ENCODE peak calls at places on chromosomes 2 and 18, in six cellular contexts. H is Calu3, Y is heart left ventricle, D is HL-60, A is astrocyte of the spinal cord, X is AG09319. C is an unnamed sample.

GRCh38 chr2:177636672-177637071 is 244.1 kb downstream of the AGPS start:
- DNase-seq in A (no peak), H (no peak), Y (no peak), D (no peak), X (no peak), C (no peak)

GRCh38 chr2:162063899-162064298 is 10.1 kb downstream of the DPP4 start:
- DNase-seq in A (no peak), H (no peak), D (no peak), Y (no peak), X (no peak), C (no peak)

GRCh38 chr2:43169987-43170732 is 56.2 kb downstream of the ZFP36L2 start:
- DNase-seq in D (no peak), X (no peak), A (no peak), H (peak; percentile 73), Y (no peak), C (peak; percentile 65)

GRCh38 chr2:180156651-180157050 is 149.6 kb upstream of the CWC22 start:
- DNase-seq in A (no peak), Y (no peak), D (no peak), X (no peak), H (no peak), C (no peak)

GRCh38 chr18:74230922-74231714 is 60.6 kb downstream of the CYB5A start:
- DNase-seq in Y (no peak), X (no peak), H (peak; percentile 41), A (no peak), D (no peak), C (peak; percentile 68)

GRCh38 chr2:182866095-182866460 is 359 bp downstream of the FRZB start:
- DNase-seq in Y (peak; percentile 34), H (no peak), X (no peak), D (no peak), A (peak; percentile 17), C (no peak)

GRCh38 chr2:41869542-41870256 is 178.1 kb upstream of the PKDCC start:
- DNase-seq in X (peak; percentile 27), H (peak; percentile 82), D (no peak), A (peak; percentile 66), Y (peak; percentile 71), C (peak; percentile 66)

GRCh38 chr18:70384181-70384790 is 95.4 kb downstream of the SOCS6 start:
- DNase-seq in D (no peak), A (peak; percentile 32), H (peak; percentile 86), Y (no peak), X (peak; percentile 19), C (peak; percentile 90)

GRCh38 chr18:58208207-58208944 is 164.3 kb downstream of the NEDD4L start:
- DNase-seq in Y (no peak), X (no peak), D (no peak), H (no peak), A (no peak), C (no peak)

GRCh38 chr18:48574667-48575300 is 36.0 kb downstream of the CTIF start:
- DNase-seq in A (no peak), D (no peak), H (no peak), X (no peak), Y (no peak), C (no peak)

GRCh38 chr2:180663016-180663471 is 317.4 kb upstream of the UBE2E3 start:
- DNase-seq in H (no peak), X (peak; percentile 27), D (no peak), A (peak; percentile 15), Y (no peak), C (no peak)

GRCh38 chr2:205570641-205571040 is 111.7 kb upstream of the NRP2 start:
- DNase-seq in X (no peak), D (no peak), H (no peak), Y (no peak), A (no peak), C (no peak)

GRCh38 chr2:179936654-179937053 is 70.4 kb downstream of the CWC22 start:
- DNase-seq in Y (no peak), D (peak; percentile 28), X (no peak), H (peak; percentile 76), A (no peak), C (peak; percentile 62)

GRCh38 chr2:240856151-240856980 is 12.3 kb upstream of the AGXT start:
- DNase-seq in X (no peak), H (peak; percentile 66), A (no peak), Y (no peak), D (no peak), C (no peak)

GRCh38 chr2:240858321-240858720 is 10.3 kb upstream of the AGXT start:
- DNase-seq in A (no peak), X (no peak), H (no peak), Y (no peak), D (no peak), C (no peak)

GRCh38 chr2:240855670-240856069 is 13.0 kb upstream of the AGXT start:
- DNase-seq in H (no peak), X (no peak), D (no peak), Y (no peak), A (no peak), C (no peak)

GRCh38 chr2:240858871-240859270 is 9.8 kb upstream of the AGXT start:
- DNase-seq in Y (no peak), H (no peak), X (no peak), A (no peak), D (no peak), C (no peak)

DNA sequence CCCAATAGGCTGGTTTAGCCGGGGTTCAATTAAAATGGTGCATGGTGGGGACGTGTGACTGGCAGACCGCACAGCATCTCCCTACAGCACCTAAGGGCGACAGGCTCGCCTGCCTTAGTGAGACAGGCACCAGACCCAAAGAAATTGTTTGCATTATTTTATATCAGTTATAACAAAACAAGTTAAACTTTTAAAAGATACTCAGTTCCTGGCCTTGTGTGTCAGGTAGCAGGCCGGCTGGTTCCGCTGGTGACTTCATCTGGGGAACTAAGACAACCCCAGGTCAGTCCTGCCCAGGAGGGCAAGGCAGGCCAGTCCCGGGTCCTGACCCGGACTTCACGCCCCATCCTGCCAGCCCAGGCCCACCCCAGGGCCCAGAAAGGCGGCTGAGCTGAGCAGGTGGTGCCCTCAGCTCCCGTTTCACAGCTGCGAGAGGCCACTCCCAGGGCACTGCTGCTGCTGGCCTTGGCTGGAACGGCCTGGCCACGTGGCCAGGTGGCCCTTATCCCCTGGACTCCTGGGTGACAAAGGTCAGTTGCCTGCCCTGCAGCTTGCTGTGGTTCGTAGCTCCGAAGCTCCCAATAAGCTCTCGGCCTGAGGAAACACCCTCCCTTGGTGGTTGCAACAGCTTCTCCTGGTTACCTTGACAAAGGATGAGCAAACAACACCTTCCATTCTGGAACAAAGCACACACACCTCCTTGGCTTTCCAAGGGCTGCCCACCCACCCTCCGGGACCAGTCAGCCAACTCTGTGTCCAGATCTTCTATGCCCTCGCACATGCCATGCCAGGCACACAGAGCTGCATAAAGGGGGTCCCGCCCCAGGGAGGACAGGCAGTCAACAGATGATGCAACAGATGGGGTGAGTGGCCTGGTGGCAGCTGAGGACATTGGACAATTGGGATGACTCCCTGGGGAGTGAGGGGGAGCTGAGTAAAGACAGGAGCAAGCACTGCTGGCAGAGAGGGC is 11.3 kb upstream of the AGXT start:
- DNase-seq in X (no peak), D (no peak), H (no peak), A (no peak), Y (no peak), C (no peak)
- TF ChIP-seq CTCF in X (no peak), D (no peak), H (no peak), A (no peak), Y (no peak), C (no peak)

GRCh38 chr2:131036269-131036668 is 57.0 kb downstream of the FAM168B start:
- DNase-seq in X (no peak), A (no peak), D (no peak), H (no peak), Y (peak; percentile 14), C (no peak)

GRCh38 chr2:131035826-131036231 is 57.4 kb downstream of the FAM168B start:
- DNase-seq in Y (peak; percentile 12), X (no peak), A (no peak), H (no peak), D (no peak), C (no peak)

GRCh38 chr2:131035112-131035825 is 58.0 kb downstream of the FAM168B start:
- DNase-seq in A (no peak), X (no peak), D (no peak), Y (peak; percentile 18), H (no peak), C (no peak)

GRCh38 chr2:131033786-131034121 is 59.5 kb downstream of the FAM168B start:
- DNase-seq in A (no peak), D (no peak), H (no peak), X (no peak), Y (no peak), C (no peak)

GRCh38 chr2:131034122-131035051 is 58.9 kb downstream of the FAM168B start:
- DNase-seq in X (no peak), A (no peak), D (no peak), Y (peak; percentile 33), H (no peak), C (no peak)
- TF ChIP-seq CTCF in X (no peak), A (no peak), D (no peak), Y (no peak), H (no peak), C (no peak)

DNA sequence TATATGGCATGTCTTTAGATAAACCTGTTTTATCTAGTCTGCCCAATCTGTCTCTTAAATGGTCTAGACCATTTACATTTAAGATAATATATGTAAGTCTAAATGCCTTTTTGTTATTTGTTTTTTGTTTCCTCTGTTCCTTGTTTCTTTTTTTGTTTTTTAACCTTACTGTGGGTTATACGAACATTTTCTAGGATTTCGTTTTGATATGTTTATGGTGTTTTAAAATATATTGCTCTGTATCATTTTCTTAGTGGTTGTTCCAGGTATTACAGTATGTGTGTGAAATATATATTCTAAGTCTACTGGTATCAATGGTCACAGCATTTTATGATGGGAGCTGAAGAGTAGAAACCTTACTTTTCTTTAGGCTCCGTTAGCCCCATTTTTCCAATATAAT is 13.4 kb downstream of the BCL2L11 start:
- DNase-seq in X (no peak), D (no peak), H (no peak), Y (no peak), A (no peak), C (no peak)
- TF ChIP-seq CTCF in X (no peak), D (no peak), H (no peak), Y (no peak), A (no peak), C (no peak)

GRCh38 chr18:50356036-50356945 is 18.6 kb upstream of the SKA1 start:
- DNase-seq in H (peak; percentile 23), X (no peak), D (peak; percentile 89), A (no peak), Y (no peak), C (peak; percentile 71)
- TF ChIP-seq CTCF in H (no peak), X (no peak), D (peak; percentile 69), A (no peak), Y (no peak), C (no peak)

DNA sequence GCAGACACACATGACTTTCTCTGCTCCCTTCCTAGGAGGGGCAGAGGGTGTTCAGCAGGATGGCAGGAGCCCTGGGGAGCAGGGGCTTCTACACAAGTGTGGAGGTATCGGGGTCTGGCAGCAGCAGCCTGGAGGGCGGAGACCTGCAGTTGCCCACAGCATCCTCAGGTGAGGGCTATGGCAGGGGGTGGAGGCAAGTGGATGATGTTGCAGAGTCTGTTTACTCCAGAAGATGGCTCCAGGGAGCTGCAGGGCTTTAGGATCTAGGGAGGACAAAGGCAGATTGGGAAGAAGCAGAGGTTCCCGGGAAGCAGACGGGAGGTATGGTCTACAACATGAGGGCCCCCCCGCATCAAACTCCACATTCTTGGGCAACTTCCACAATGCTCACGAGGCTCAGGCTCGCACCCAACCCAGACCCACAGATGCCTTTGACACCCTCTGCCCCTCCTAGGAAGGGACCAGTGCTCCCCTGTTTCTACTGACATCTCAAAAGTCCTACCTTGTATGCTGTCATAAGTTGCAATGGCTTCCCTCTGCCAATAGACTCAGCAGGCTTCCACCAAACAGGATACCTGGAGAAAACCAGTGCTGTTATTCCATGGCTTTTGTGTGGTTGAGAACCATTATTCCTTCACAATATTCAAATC is 12.0 kb upstream of the ATP6V1C2 start:
- DNase-seq in Y (no peak), D (no peak), A (no peak), X (no peak), H (peak; percentile 50), C (peak; percentile 71)
- TF ChIP-seq CTCF in Y (no peak), D (no peak), A (peak; percentile 51), X (peak; percentile 35), H (peak; percentile 41), C (peak; percentile 53)